ENCODE peak calls at places on chromosomes 13 and 19, in seven cellular contexts. R, Z, M, B, N, E and U are unnamed samples.

GRCh38 chr13:73340069-73340468 is 281.3 kb downstream of the KLF5 start:
- DNase-seq in E (no peak), R (no peak), B (no peak), N (no peak), M (peak; percentile 25), Z (no peak), U (no peak)

GRCh38 chr13:83220241-83220640 is 662.0 kb downstream of the SLITRK1 start:
- DNase-seq in E (no peak), B (no peak), Z (no peak), R (no peak), N (no peak), M (peak; percentile 5), U (peak; percentile 70)

GRCh38 chr19:41688098-41688497 is at the start of gene CEACAM7:
- DNase-seq in N (no peak), B (no peak), R (no peak), E (no peak), M (no peak), Z (no peak), U (no peak)

GRCh38 chr13:103140001-103140671 is 73.9 kb upstream of the SLC10A2 start:
- DNase-seq in E (peak; percentile 2), Z (no peak), R (no peak), M (peak; percentile 42), N (no peak), B (no peak), U (no peak)

GRCh38 chr13:32537580-32538233 is 888 bp downstream of the N4BP2L2 start:
- DNase-seq in Z (no peak), B (no peak), N (peak; percentile 27), M (no peak), R (peak; percentile 4), E (peak; percentile 16), U (no peak)

GRCh38 chr19:5536337-5536894 is 31.3 kb downstream of the TINCR start:
- DNase-seq in B (no peak), N (no peak), E (peak; percentile 5), R (no peak), M (peak; percentile 48), Z (peak; percentile 60), U (peak; percentile 50)

GRCh38 chr19:315811-316210 is 24.6 kb upstream of the PLPP2 start:
- DNase-seq in E (no peak), Z (no peak), R (no peak), M (no peak), B (no peak), N (no peak), U (no peak)

GRCh38 chr19:13861714-13862531 is 15.0 kb upstream of the NANOS3 start:
- DNase-seq in M (peak; percentile 97), Z (peak; percentile 96), R (peak; percentile 87), E (peak; percentile 87), N (peak; percentile 95), B (no peak), U (peak; percentile 96)

GRCh38 chr19:53333071-53333465 is 481 bp upstream of the ZNF845 start:
- DNase-seq in N (peak; percentile 71), R (peak; percentile 6), E (no peak), B (no peak), Z (no peak), M (no peak), U (no peak)

GRCh38 chr13:96090240-96091101 is 564 bp downstream of the HS6ST3 start:
- DNase-seq in Z (peak; percentile 12), E (no peak), M (no peak), B (no peak), R (no peak), N (peak; percentile 17), U (peak; percentile 47)

GRCh38 chr13:29100739-29101138 is 280.6 kb downstream of the MTUS2 start:
- DNase-seq in B (no peak), M (no peak), N (no peak), Z (no peak), E (no peak), R (no peak), U (no peak)

GRCh38 chr19:45587873-45588272 is 3.3 kb upstream of the OPA3 start:
- DNase-seq in Z (no peak), R (no peak), B (no peak), E (no peak), N (no peak), M (no peak), U (no peak)

GRCh38 chr13:79212064-79212619 is 193.9 kb downstream of the RBM26 start:
- DNase-seq in R (no peak), M (no peak), E (no peak), Z (no peak), B (no peak), N (no peak), U (no peak)

GRCh38 chr13:60612593-60612992 is 215.6 kb downstream of the TDRD3 start:
- DNase-seq in N (no peak), E (no peak), Z (peak; percentile 1), R (no peak), M (no peak), B (no peak), U (no peak)

GRCh38 chr19:3832001-3832400 is 36.8 kb downstream of the ZFR2 start:
- DNase-seq in B (no peak), M (peak; percentile 2), Z (no peak), E (no peak), R (no peak), N (no peak), U (no peak)

GRCh38 chr19:58555369-58555885 is 522 bp upstream of the CHMP2A start:
- DNase-seq in N (no peak), Z (no peak), M (no peak), R (no peak), B (no peak), E (no peak), U (no peak)

GRCh38 chr13:98868932-98869331 is 108.9 kb downstream of the DOCK9 start:
- DNase-seq in Z (no peak), E (no peak), M (no peak), N (no peak), B (no peak), R (no peak), U (no peak)

GRCh38 chr13:98871727-98872126 is 106.1 kb downstream of the DOCK9 start:
- DNase-seq in N (no peak), Z (no peak), R (no peak), B (no peak), E (no peak), M (no peak), U (no peak)

GRCh38 chr13:98869408-98870090 is 108.3 kb downstream of the DOCK9 start:
- DNase-seq in E (no peak), N (peak; percentile 36), R (no peak), M (peak; percentile 5), B (no peak), Z (peak; percentile 24), U (no peak)

GRCh38 chr13:98866882-98867281 is 111.0 kb downstream of the DOCK9 start:
- DNase-seq in N (no peak), B (no peak), R (no peak), M (no peak), E (no peak), Z (no peak), U (no peak)
- TF ChIP-seq CTCF in N (no peak), B (no peak), R (no peak), M (no peak), E (no peak), Z (peak; percentile 24), U (no peak)

GRCh38 chr13:40983725-40984669 is 35.1 kb downstream of the ELF1 start:
- DNase-seq in M (no peak), N (no peak), Z (no peak), R (no peak), B (no peak), E (no peak), U (no peak)
- H3K4me3 ChIP-seq in M (no peak overlapping the region), N (peak overlapping the region; percentile 28), Z (no peak overlapping the region), R (peak overlapping the region; percentile 44), B (no peak overlapping the region), E (no peak overlapping the region), U (no peak overlapping the region)

DNA sequence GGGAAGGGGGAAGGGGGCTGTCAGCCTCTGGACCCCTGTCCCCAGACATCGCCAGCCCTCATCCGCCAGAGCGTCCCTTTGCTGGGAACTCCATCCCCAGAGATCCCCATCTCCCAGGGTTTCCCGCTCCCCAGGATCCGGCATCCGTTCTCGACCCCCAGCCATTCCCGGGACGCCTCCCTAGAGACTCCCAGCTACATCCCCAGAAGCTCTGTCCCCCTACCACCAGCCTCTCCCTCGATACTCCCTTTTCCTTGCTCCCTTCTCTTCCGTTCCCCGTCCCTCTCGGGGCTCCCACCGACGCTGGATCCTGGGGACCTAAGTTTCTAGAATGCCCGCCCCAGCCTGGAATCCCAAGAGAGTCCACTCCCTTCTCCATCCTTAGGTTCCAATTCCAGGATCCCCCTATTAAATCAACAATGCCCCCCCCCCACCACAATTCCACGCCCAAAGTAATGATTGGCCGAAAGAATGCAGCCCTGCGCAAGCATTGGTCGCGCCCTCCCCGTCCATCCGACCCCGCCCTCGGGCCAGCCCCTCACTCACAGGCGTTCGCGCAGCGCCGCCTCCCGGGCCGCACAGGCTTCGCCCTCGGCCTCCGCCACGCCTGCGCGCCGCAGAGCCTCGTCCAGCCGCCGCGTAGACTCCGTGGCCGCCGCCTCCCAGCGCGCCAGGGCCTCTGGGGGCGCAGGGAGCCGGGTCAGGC is 3.2 kb downstream of the CCDC194 start:
- DNase-seq in N (peak; percentile 89), M (peak; percentile 97), E (peak; percentile 86), R (peak; percentile 60), B (peak; percentile 59), Z (peak; percentile 94), U (peak; percentile 97)
- TF ChIP-seq CTCF in N (peak; percentile 87), M (peak; percentile 67), E (peak; percentile 55), R (peak; percentile 70), B (peak; percentile 56), Z (peak; percentile 37), U (peak; percentile 53)

GRCh38 chr13:101417501-101417900 is 1.2 kb upstream of the NALCN start:
- DNase-seq in M (no peak), N (no peak), B (no peak), Z (no peak), R (no peak), E (no peak), U (no peak)

GRCh38 chr13:101416181-101417042 is at the start of gene NALCN:
- DNase-seq in E (peak; percentile 20), Z (no peak), R (no peak), N (no peak), M (peak; percentile 39), B (no peak), U (peak; percentile 63)

GRCh38 chr13:101417043-101417406 is 717 bp upstream of the NALCN start:
- DNase-seq in B (no peak), N (no peak), Z (peak; percentile 45), E (peak; percentile 52), M (peak; percentile 91), R (no peak), U (no peak)

GRCh38 chr13:101412076-101412475 is 4.2 kb downstream of the NALCN start:
- DNase-seq in E (no peak), M (no peak), B (no peak), R (no peak), Z (no peak), N (no peak), U (no peak)

DNA sequence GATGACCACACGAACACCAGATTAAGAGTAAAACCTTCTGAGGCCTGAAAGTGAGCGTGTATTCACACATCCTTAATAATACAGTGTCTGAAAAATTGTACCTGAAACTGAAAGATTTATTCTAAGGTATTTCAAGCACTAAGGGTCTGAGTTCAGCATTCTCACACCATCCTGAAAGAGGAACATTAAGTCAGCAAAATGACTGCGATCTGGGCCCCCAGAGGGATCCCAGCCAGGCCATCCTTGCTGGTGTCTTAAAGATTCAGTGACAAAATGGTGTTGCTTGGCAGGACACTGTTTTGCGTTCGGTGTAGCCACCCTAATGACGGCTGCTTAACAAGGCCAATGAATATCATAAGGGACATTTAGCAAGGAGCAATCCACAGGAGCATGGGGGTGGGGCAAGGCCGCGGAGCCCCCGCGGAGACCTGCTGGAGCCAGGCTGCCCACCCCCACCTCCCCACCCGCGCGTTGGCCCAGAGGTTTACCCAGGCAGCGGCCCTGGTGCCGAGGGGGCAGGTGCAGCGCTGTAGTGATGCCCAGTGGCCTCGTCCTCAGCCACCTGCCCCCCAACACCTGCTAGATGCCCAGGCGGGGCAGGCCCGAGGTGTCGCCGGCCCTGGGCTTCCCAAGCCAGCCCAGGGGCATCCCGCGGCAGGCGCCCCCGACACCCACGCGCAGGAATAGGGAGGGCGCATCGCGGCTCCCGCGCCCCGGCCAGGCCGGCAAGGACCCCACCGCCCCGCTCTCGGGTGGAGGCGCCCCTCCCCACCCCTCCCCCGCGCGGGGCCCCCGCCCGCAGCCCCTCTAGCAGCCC is 742 bp downstream of the NALCN start:
- DNase-seq in Z (no peak), E (no peak), R (no peak), N (no peak), M (no peak), B (no peak), U (no peak)
- H3K4me3 ChIP-seq in Z (no peak overlapping the region), E (no peak overlapping the region), R (peak overlapping the region; percentile 57), N (peak overlapping the region; percentile 16), M (peak overlapping the region; percentile 91), B (peak overlapping the region; percentile 54), U (peak overlapping the region; percentile 60)